ENCODE peak calls at places on chromosomes 12 and 14, in ten cellular contexts. B is WERI-Rb-1; U is lower lobe of right lung; V is heart left ventricle; E is lower leg skin; W is cardiac fibroblast; J is MM.1S; H is fibroblast of mammary gland; O is activated CD8-positive, alpha-beta T cell treated with anti-CD3 and anti-CD28 coated beads for 36 hours; L is B cell. P is an unnamed sample.

GRCh38 chr12:108675792-108676191 is 42.1 kb upstream of the SELPLG start:
- DNase-seq in B (no peak), U (no peak), V (no peak), E (no peak), W (no peak), J (no peak), H (no peak), O (no peak), L (no peak), P (no peak)

GRCh38 chr14:96038920-96039632 is at the start of gene C14orf132:
- DNase-seq in B (peak), U (peak), V (peak), E (peak), W (peak), J (peak), H (peak), O (peak), L (peak), P (peak)

GRCh38 chr12:52221912-52222457 is 11.1 kb upstream of the KRT7 start:
- DNase-seq in B (peak), U (no peak), V (no peak), E (peak), W (peak), J (peak), H (peak), O (peak), L (no peak), P (peak)

GRCh38 chr12:37547611-37548010 is 769.0 kb upstream of the ALG10B start:
- DNase-seq in B (no peak), U (no peak), V (no peak), E (no peak), W (no peak), J (no peak), H (no peak), O (no peak), L (no peak), P (no peak)

GRCh38 chr14:103528158-103528511 is 861 bp upstream of the TRMT61A start:
- DNase-seq in B (peak), U (no peak), V (no peak), E (no peak), W (peak), J (no peak), H (no peak), O (no peak), L (no peak), P (no peak)

GRCh38 chr12:91852646-91853045 is 293.0 kb downstream of the BTG1 start:
- DNase-seq in B (no peak), U (no peak), V (no peak), E (no peak), W (no peak), J (no peak), H (peak), O (no peak), L (no peak), P (no peak)

GRCh38 chr14:105144231-105144665 is 24.3 kb downstream of the JAG2 start:
- DNase-seq in B (peak), U (peak), V (no peak), E (peak), W (no peak), J (no peak), H (no peak), O (no peak), L (peak), P (no peak)

GRCh38 chr14:51962678-51963077 is 26.7 kb upstream of the RTRAF start:
- DNase-seq in B (no peak), U (no peak), V (no peak), E (no peak), W (peak), J (no peak), H (peak), O (no peak), L (no peak), P (no peak)

GRCh38 chr12:111283986-111284385 is 84.9 kb downstream of the PHETA1 start:
- DNase-seq in B (no peak), U (no peak), V (no peak), E (no peak), W (no peak), J (no peak), H (no peak), O (no peak), L (no peak), P (no peak)

GRCh38 chr12:109202770-109203169 is 86.4 kb downstream of the ACACB start:
- DNase-seq in B (no peak), U (no peak), V (no peak), E (no peak), W (no peak), J (no peak), H (peak), O (no peak), L (no peak), P (no peak)

GRCh38 chr14:43003845-43004244 is 1397.2 kb downstream of the LRFN5 start:
- DNase-seq in B (no peak), U (no peak), V (no peak), E (no peak), W (no peak), J (no peak), H (peak), O (no peak), L (no peak), P (no peak)

GRCh38 chr14:87898301-87898700 is 94.7 kb downstream of the GALC start:
- DNase-seq in B (no peak), U (no peak), V (no peak), E (no peak), W (no peak), J (no peak), H (peak), O (no peak), L (no peak), P (no peak)

GRCh38 chr12:79900951-79901350 is 33.9 kb downstream of the PPP1R12A start:
- DNase-seq in B (no peak), U (no peak), V (no peak), E (no peak), W (no peak), J (no peak), H (no peak), O (no peak), L (no peak), P (no peak)

GRCh38 chr12:92145481-92145730 is 240 bp downstream of the BTG1 start:
- DNase-seq in B (no peak), U (no peak), V (peak), E (no peak), W (no peak), J (no peak), H (no peak), O (no peak), L (no peak), P (no peak)

GRCh38 chr14:88961214-88961613 is 136.8 kb downstream of the TTC8 start:
- DNase-seq in B (no peak), U (no peak), V (no peak), E (no peak), W (no peak), J (no peak), H (no peak), O (no peak), L (no peak), P (no peak)

GRCh38 chr12:9721394-9722092 is 11.4 kb downstream of the CLECL1 start:
- DNase-seq in B (no peak), U (no peak), V (no peak), E (no peak), W (peak), J (peak), H (peak), O (no peak), L (peak), P (no peak)

GRCh38 chr14:32226051-32226450 is 23.0 kb upstream of the RNU6-8 start:
- DNase-seq in B (no peak), U (no peak), V (no peak), E (no peak), W (peak), J (no peak), H (no peak), O (no peak), L (no peak), P (no peak)

GRCh38 chr12:109503611-109504010 is 26.2 kb downstream of the UBE3B start:
- DNase-seq in B (no peak), U (no peak), V (no peak), E (no peak), W (no peak), J (no peak), H (no peak), O (no peak), L (no peak), P (no peak)

GRCh38 chr14:90114554-90114953 is 52.8 kb downstream of the KCNK13 start:
- DNase-seq in B (no peak), U (no peak), V (no peak), E (no peak), W (no peak), J (no peak), H (no peak), O (no peak), L (no peak), P (no peak)

GRCh38 chr12:71980543-71980942 is 41.9 kb downstream of the TPH2 start:
- DNase-seq in B (no peak), U (no peak), V (no peak), E (no peak), W (no peak), J (no peak), H (no peak), O (no peak), L (no peak), P (no peak)

GRCh38 chr12:72072613-72073212 is 134.1 kb downstream of the TPH2 start:
- DNase-seq in B (no peak), U (no peak), V (no peak), E (no peak), W (no peak), J (no peak), H (no peak), O (no peak), L (no peak), P (no peak)

GRCh38 chr12:70628701-70629480 is 8.3 kb downstream of the PTPRB start:
- DNase-seq in B (no peak), U (no peak), V (no peak), E (no peak), W (no peak), J (no peak), H (no peak), O (no peak), L (no peak), P (no peak)

GRCh38 chr12:55392032-55392795 is 8.1 kb upstream of the OR6C65 start:
- DNase-seq in B (no peak), U (no peak), V (no peak), E (no peak), W (no peak), J (no peak), H (no peak), O (no peak), L (no peak), P (no peak)

GRCh38 chr12:54489857-54490256 is 7.7 kb upstream of the NCKAP1L start:
- DNase-seq in B (peak), U (no peak), V (no peak), E (no peak), W (no peak), J (no peak), H (no peak), O (no peak), L (no peak), P (no peak)

GRCh38 chr12:108583971-108584370 is 13.9 kb downstream of the TMEM119 start:
- DNase-seq in B (peak), U (no peak), V (no peak), E (no peak), W (no peak), J (no peak), H (no peak), O (no peak), L (peak), P (no peak)

GRCh38 chr12:68157295-68157871 is 2.2 kb downstream of the IFNG start:
- DNase-seq in B (no peak), U (no peak), V (no peak), E (no peak), W (no peak), J (no peak), H (no peak), O (peak), L (no peak), P (no peak)

GRCh38 chr14:21056520-21057163 is 980 bp upstream of the RNASE8 start:
- DNase-seq in B (no peak), U (no peak), V (no peak), E (peak), W (peak), J (no peak), H (peak), O (no peak), L (no peak), P (no peak)

GRCh38 chr12:105716621-105717020 is 386.1 kb downstream of the C12orf75 start:
- DNase-seq in B (no peak), U (no peak), V (no peak), E (no peak), W (no peak), J (no peak), H (no peak), O (no peak), L (no peak), P (no peak)

GRCh38 chr14:68384881-68385280 is 408.0 kb downstream of the ZFP36L1 start:
- DNase-seq in B (peak), U (no peak), V (no peak), E (no peak), W (no peak), J (no peak), H (no peak), O (no peak), L (no peak), P (no peak)

GRCh38 chr12:53063708-53064612 is 14.1 kb downstream of the TNS2 start:
- DNase-seq in B (peak), U (no peak), V (peak), E (peak), W (peak), J (no peak), H (peak), O (no peak), L (no peak), P (no peak)

DNA sequence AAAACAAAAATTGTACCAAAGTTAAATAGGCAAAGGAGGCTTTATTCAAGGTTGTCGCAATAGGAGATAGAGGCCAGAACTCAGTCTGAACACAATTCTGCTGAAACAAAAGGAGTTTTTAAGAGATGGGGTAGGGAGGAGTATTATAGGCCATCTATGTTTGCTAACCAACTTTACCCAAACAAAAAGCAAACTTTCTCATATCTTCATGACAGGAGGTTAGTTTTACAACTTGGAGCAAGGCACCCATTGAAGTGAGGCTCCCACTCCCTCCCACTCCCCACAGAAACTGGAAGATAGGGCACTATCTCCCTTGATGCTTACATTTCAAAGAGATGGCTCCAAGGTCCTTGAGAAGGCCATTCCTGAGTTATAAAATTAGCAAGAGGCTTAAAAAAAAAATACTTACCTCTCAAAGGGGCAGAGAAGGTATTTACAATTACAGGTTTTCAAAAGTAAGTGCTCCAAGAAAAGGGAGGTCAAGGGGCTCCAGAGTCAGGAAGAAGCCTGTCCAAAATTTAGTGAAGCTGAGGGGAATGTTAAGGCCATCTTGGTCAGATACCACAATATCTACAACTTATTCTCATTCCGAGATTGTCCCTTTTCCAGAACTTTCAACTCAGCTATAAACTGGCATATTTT is 84.4 kb upstream of the DHRS4 start:
- DNase-seq in B (no peak), U (no peak), V (no peak), E (no peak), W (no peak), J (no peak), H (no peak), O (no peak), L (no peak), P (no peak)
- TF ChIP-seq CTCF in B (no peak), U (no peak), V (no peak), E (no peak), W (no peak), J (no peak), H (no peak), O (no peak), L (no peak), P (no peak)

DNA sequence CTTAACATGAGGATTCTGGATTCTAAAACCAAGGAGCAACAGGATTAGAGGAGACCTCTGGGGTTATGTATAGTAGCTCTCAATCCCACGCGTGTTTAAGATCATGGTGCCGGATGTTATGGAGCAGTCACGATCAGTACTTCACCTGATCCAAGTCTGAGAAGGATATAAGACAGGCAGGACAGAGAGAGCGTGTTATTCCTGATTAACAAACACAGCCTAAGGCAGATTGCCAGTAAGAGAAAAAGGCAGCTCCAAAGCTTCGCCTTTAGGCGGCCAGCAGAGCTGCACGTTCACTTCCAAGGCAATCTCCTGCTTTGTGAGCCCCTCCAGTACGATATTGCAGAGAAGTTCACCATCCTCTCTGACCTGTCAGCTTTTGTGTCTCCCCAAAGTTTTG is 5.5 kb downstream of the SETD3 start:
- DNase-seq in B (no peak), U (no peak), V (no peak), E (no peak), W (peak), J (no peak), H (peak), O (no peak), L (no peak), P (no peak)
- TF ChIP-seq CTCF in B (no peak), U (no peak), V (no peak), E (no peak), W (peak), J (no peak), H (peak), O (no peak), L (no peak), P (no peak)

GRCh38 chr12:104669057-104669770 is 212.5 kb downstream of the CHST11 start:
- DNase-seq in B (no peak), U (peak), V (peak), E (no peak), W (peak), J (no peak), H (no peak), O (no peak), L (no peak), P (no peak)
- TF ChIP-seq CTCF in B (peak), U (no peak), V (no peak), E (no peak), W (no peak), J (no peak), H (peak), O (no peak), L (no peak), P (peak)

DNA sequence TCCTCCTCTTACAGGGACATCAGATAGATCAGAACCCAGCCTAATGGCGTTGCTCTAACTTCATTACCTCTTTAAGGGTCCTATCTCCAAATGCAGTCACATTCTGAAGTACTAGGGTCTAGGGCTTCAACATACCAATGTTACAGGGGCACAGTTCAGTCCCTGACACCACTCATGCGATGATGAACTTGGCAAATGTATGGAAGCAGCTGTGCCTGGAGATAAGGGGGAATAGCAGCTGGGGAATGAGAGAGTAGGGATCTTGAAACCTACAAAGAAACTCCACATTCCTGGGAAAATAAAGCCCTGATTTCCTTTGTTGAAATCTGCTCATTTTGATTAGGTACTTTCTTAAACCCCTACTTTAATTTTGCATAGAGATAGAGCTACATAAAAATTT is 20.5 kb upstream of the TMCC3 start:
- DNase-seq in B (no peak), U (no peak), V (no peak), E (no peak), W (no peak), J (no peak), H (no peak), O (no peak), L (no peak), P (no peak)
- TF ChIP-seq CTCF in B (no peak), U (no peak), V (no peak), E (no peak), W (no peak), J (no peak), H (no peak), O (no peak), L (no peak), P (no peak)

GRCh38 chr12:131251336-131252101 is 297.8 kb downstream of the ADGRD1 start:
- DNase-seq in B (no peak), U (no peak), V (no peak), E (no peak), W (no peak), J (no peak), H (no peak), O (no peak), L (no peak), P (no peak)

GRCh38 chr12:131250951-131251315 is 297.2 kb downstream of the ADGRD1 start:
- DNase-seq in B (no peak), U (peak), V (no peak), E (no peak), W (no peak), J (no peak), H (no peak), O (no peak), L (no peak), P (no peak)

GRCh38 chr12:131245564-131246355 is 292.1 kb downstream of the ADGRD1 start:
- DNase-seq in B (no peak), U (peak), V (no peak), E (no peak), W (no peak), J (no peak), H (no peak), O (no peak), L (no peak), P (no peak)

GRCh38 chr12:131250028-131250950 is 296.6 kb downstream of the ADGRD1 start:
- DNase-seq in B (no peak), U (peak), V (no peak), E (peak), W (no peak), J (no peak), H (no peak), O (no peak), L (no peak), P (no peak)

GRCh38 chr12:131249291-131250027 is 295.8 kb downstream of the ADGRD1 start:
- DNase-seq in B (no peak), U (no peak), V (no peak), E (no peak), W (no peak), J (no peak), H (peak), O (no peak), L (no peak), P (no peak)
- TF ChIP-seq CTCF in B (no peak), U (no peak), V (no peak), E (no peak), W (no peak), J (no peak), H (no peak), O (no peak), L (no peak), P (no peak)

GRCh38 chr12:76583301-76583700 is 23.7 kb upstream of the OSBPL8 start:
- DNase-seq in B (no peak), U (no peak), V (no peak), E (no peak), W (no peak), J (no peak), H (no peak), O (no peak), L (no peak), P (no peak)

GRCh38 chr12:76591461-76591860 is 31.9 kb upstream of the OSBPL8 start:
- DNase-seq in B (no peak), U (no peak), V (no peak), E (no peak), W (peak), J (no peak), H (peak), O (no peak), L (no peak), P (no peak)

GRCh38 chr12:76586764-76587395 is 27.3 kb upstream of the OSBPL8 start:
- DNase-seq in B (peak), U (no peak), V (peak), E (no peak), W (peak), J (peak), H (peak), O (peak), L (peak), P (no peak)

GRCh38 chr12:76587428-76588178 is 28.0 kb upstream of the OSBPL8 start:
- DNase-seq in B (no peak), U (no peak), V (no peak), E (no peak), W (peak), J (no peak), H (peak), O (no peak), L (no peak), P (no peak)

DNA sequence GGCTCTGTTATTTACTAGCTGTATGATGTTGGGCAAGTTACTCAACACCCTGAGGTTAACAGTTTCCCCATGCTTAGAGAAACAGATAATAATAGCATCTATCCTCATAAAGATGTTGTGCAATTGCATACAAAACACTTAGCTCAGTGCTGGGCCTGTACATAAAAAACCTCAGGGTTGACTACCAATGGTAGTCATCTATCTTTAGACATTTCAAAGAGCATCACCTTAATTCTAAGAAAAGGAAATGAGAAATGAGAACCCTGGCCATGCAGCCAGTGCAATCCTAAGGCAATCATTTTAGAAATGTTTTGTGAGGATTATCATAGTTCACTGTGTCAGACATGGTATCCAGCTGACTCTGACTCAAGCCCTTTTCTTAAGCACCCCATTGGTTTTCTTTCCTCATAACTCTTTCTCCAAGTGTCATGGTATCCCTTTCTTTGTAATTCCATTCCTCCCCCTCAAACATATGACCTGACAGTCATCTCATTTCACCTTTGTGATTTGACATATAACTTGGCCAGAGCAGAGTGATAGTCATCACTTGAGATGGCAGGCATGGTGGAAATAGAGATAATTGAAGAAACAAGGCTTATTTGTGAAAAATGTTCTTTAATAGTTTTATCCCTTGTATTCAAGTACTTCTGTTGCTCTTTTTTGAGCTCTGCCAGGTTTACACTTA is 29.5 kb upstream of the OSBPL8 start:
- DNase-seq in B (no peak), U (no peak), V (no peak), E (no peak), W (peak), J (no peak), H (peak), O (peak), L (no peak), P (no peak)
- TF ChIP-seq CTCF in B (no peak), U (no peak), V (no peak), E (no peak), W (no peak), J (no peak), H (no peak), O (no peak), L (no peak), P (no peak)